ENCODE peak calls at places on chromosomes 7 and 10, in four cellular contexts. One of them, this sample, is unnamed.

GRCh38 chr7:88357295-88357694 is 50.6 kb upstream of the STEAP4 start:
- DNase-seq in lung: peak; percentile 71
- DNase-seq in tibial artery: no peak
- DNase-seq in sigmoid colon: no peak
- DNase-seq in this sample: no peak

GRCh38 chr10:30057421-30057841 is 2.0 kb downstream of the JCAD start:
- DNase-seq in tibial artery: no peak
- DNase-seq in sigmoid colon: no peak
- DNase-seq in lung: no peak
- DNase-seq in this sample: no peak

GRCh38 chr7:3109516-3109915 is 65.8 kb upstream of the CARD11 start:
- DNase-seq in lung: no peak
- DNase-seq in sigmoid colon: no peak
- DNase-seq in tibial artery: no peak
- DNase-seq in this sample: peak; percentile 5

GRCh38 chr7:105304040-105304895 is 84.5 kb downstream of the SRPK2 start:
- DNase-seq in lung: no peak
- DNase-seq in tibial artery: no peak
- DNase-seq in sigmoid colon: no peak
- DNase-seq in this sample: no peak

GRCh38 chr7:155973451-155973997 is 161.3 kb upstream of the SHH start:
- DNase-seq in lung: no peak
- DNase-seq in sigmoid colon: peak; percentile 21
- DNase-seq in tibial artery: no peak
- DNase-seq in this sample: peak; percentile 47

GRCh38 chr10:75969031-75969430 is 537.6 kb downstream of the LRMDA start:
- DNase-seq in sigmoid colon: no peak
- DNase-seq in lung: no peak
- DNase-seq in tibial artery: no peak
- DNase-seq in this sample: no peak

GRCh38 chr7:148204639-148205292 is 385.8 kb upstream of the C7orf33 start:
- DNase-seq in sigmoid colon: no peak
- DNase-seq in lung: peak; percentile 53
- DNase-seq in tibial artery: no peak
- DNase-seq in this sample: no peak

GRCh38 chr10:116044722-116045374 is 228.2 kb downstream of the GFRA1 start:
- DNase-seq in tibial artery: peak; percentile 73
- DNase-seq in sigmoid colon: no peak
- DNase-seq in lung: no peak
- DNase-seq in this sample: no peak

GRCh38 chr7:101108330-101108857 is 18.5 kb upstream of the SERPINE1 start:
- DNase-seq in tibial artery: peak; percentile 81
- DNase-seq in sigmoid colon: no peak
- DNase-seq in lung: peak; percentile 39
- DNase-seq in this sample: no peak

GRCh38 chr10:95755511-95756004 is 405 bp upstream of the ENTPD1 start:
- DNase-seq in tibial artery: peak; percentile 80
- DNase-seq in lung: peak; percentile 52
- DNase-seq in sigmoid colon: peak; percentile 78
- DNase-seq in this sample: no peak

GRCh38 chr10:66535418-66535817 is 390.4 kb upstream of the LRRTM3 start:
- DNase-seq in lung: no peak
- DNase-seq in tibial artery: no peak
- DNase-seq in sigmoid colon: no peak
- DNase-seq in this sample: no peak

GRCh38 chr10:127887497-127888415 is 5.0 kb downstream of the CLRN3 start:
- DNase-seq in sigmoid colon: no peak
- DNase-seq in lung: peak; percentile 26
- DNase-seq in tibial artery: no peak
- DNase-seq in this sample: no peak

GRCh38 chr10:33237736-33238624 is 96.5 kb downstream of the NRP1 start:
- DNase-seq in sigmoid colon: no peak
- DNase-seq in tibial artery: no peak
- DNase-seq in lung: no peak
- DNase-seq in this sample: peak; percentile 77

GRCh38 chr10:43399911-43400310 is 9.1 kb downstream of the HNRNPF start:
- DNase-seq in sigmoid colon: peak; percentile 19
- DNase-seq in lung: no peak
- DNase-seq in tibial artery: no peak
- DNase-seq in this sample: no peak

GRCh38 chr10:132787253-132788179 is 1.6 kb upstream of the NKX6-2 start:
- DNase-seq in sigmoid colon: no peak
- DNase-seq in tibial artery: no peak
- DNase-seq in lung: no peak
- DNase-seq in this sample: no peak

GRCh38 chr10:82358486-82359097 is 483.6 kb downstream of the NRG3 start:
- DNase-seq in tibial artery: no peak
- DNase-seq in lung: no peak
- DNase-seq in sigmoid colon: no peak
- DNase-seq in this sample: no peak

GRCh38 chr10:21502371-21502765 is 23.1 kb downstream of the SKIDA1 start:
- DNase-seq in tibial artery: no peak
- DNase-seq in sigmoid colon: no peak
- DNase-seq in lung: no peak
- DNase-seq in this sample: no peak

GRCh38 chr10:34528320-34528719 is 286.8 kb downstream of the PARD3 start:
- DNase-seq in lung: peak; percentile 49
- DNase-seq in tibial artery: no peak
- DNase-seq in sigmoid colon: no peak
- DNase-seq in this sample: peak; percentile 78

GRCh38 chr10:122642726-122643605 is 56.7 kb downstream of the C10orf120 start:
- DNase-seq in lung: no peak
- DNase-seq in sigmoid colon: peak; percentile 43
- DNase-seq in tibial artery: peak; percentile 51
- DNase-seq in this sample: no peak

GRCh38 chr7:3244241-3244814 is 56.7 kb upstream of the SDK1 start:
- DNase-seq in sigmoid colon: no peak
- DNase-seq in tibial artery: no peak
- DNase-seq in lung: no peak
- DNase-seq in this sample: no peak

GRCh38 chr7:138661236-138661635 is 39.9 kb downstream of the SVOPL start:
- DNase-seq in lung: no peak
- DNase-seq in tibial artery: no peak
- DNase-seq in sigmoid colon: no peak
- DNase-seq in this sample: no peak

GRCh38 chr7:1329261-1329660 is 96.6 kb downstream of the UNCX start:
- DNase-seq in sigmoid colon: no peak
- DNase-seq in tibial artery: no peak
- DNase-seq in lung: no peak
- DNase-seq in this sample: peak; percentile 40

GRCh38 chr7:52088008-52088787 is 771.6 kb upstream of the COBL start:
- DNase-seq in tibial artery: no peak
- DNase-seq in sigmoid colon: no peak
- DNase-seq in lung: no peak
- DNase-seq in this sample: no peak

GRCh38 chr10:73889014-73889413 is 14.7 kb upstream of the CAMK2G start:
- DNase-seq in sigmoid colon: peak; percentile 77
- DNase-seq in lung: no peak
- DNase-seq in tibial artery: peak; percentile 93
- DNase-seq in this sample: peak; percentile 94

GRCh38 chr10:36721851-36722250 is 403.5 kb upstream of the ANKRD30A start:
- DNase-seq in lung: no peak
- DNase-seq in sigmoid colon: no peak
- DNase-seq in tibial artery: no peak
- DNase-seq in this sample: no peak

GRCh38 chr7:91089382-91089963 is 174.8 kb upstream of the FZD1 start:
- DNase-seq in lung: no peak
- DNase-seq in tibial artery: no peak
- DNase-seq in sigmoid colon: no peak
- DNase-seq in this sample: no peak

GRCh38 chr7:20191044-20191867 is 25.9 kb downstream of the MACC1 start:
- DNase-seq in tibial artery: no peak
- DNase-seq in sigmoid colon: no peak
- DNase-seq in lung: no peak
- DNase-seq in this sample: no peak

GRCh38 chr7:141660259-141660658 is 41.7 kb downstream of the DENND11 start:
- DNase-seq in sigmoid colon: no peak
- DNase-seq in tibial artery: peak; percentile 55
- DNase-seq in lung: no peak
- DNase-seq in this sample: no peak

GRCh38 chr7:149284343-149284742 is 22.3 kb downstream of the ZNF783 start:
- DNase-seq in tibial artery: no peak
- DNase-seq in sigmoid colon: no peak
- DNase-seq in lung: no peak
- DNase-seq in this sample: no peak

GRCh38 chr10:37269554-37270256 is 144.3 kb downstream of the ANKRD30A start:
- DNase-seq in lung: peak; percentile 41
- DNase-seq in tibial artery: no peak
- DNase-seq in sigmoid colon: no peak
- DNase-seq in this sample: no peak

GRCh38 chr10:68628576-68629127 is 68.5 kb downstream of the TET1 start:
- DNase-seq in lung: no peak
- DNase-seq in tibial artery: no peak
- DNase-seq in sigmoid colon: no peak
- DNase-seq in this sample: no peak

GRCh38 chr7:43443380-43443779 is 139.5 kb upstream of the STK17A start:
- DNase-seq in sigmoid colon: no peak
- DNase-seq in tibial artery: no peak
- DNase-seq in lung: no peak
- DNase-seq in this sample: no peak

GRCh38 chr7:80918406-80918805 is 445 bp downstream of the SEMA3C start:
- DNase-seq in lung: no peak
- DNase-seq in tibial artery: no peak
- DNase-seq in sigmoid colon: no peak
- DNase-seq in this sample: no peak

GRCh38 chr7:39130740-39131538 is 153.2 kb downstream of the POU6F2 start:
- DNase-seq in lung: peak; percentile 40
- DNase-seq in tibial artery: no peak
- DNase-seq in sigmoid colon: no peak
- DNase-seq in this sample: no peak

GRCh38 chr7:117085769-117086463 is 132.6 kb downstream of the ST7 start:
- DNase-seq in tibial artery: no peak
- DNase-seq in lung: no peak
- DNase-seq in sigmoid colon: no peak
- DNase-seq in this sample: no peak

GRCh38 chr7:128963327-128963757 is 25.6 kb downstream of the IRF5 start:
- DNase-seq in tibial artery: no peak
- DNase-seq in sigmoid colon: no peak
- DNase-seq in lung: no peak
- DNase-seq in this sample: no peak

GRCh38 chr10:30694492-30695228 is 65.1 kb upstream of the LYZL2 start:
- DNase-seq in sigmoid colon: no peak
- DNase-seq in tibial artery: no peak
- DNase-seq in lung: no peak
- DNase-seq in this sample: no peak

GRCh38 chr10:98407017-98407743 is 7.8 kb downstream of the PYROXD2 start:
- DNase-seq in sigmoid colon: no peak
- DNase-seq in tibial artery: no peak
- DNase-seq in lung: no peak
- DNase-seq in this sample: no peak

GRCh38 chr10:26528715-26529393 is 90.7 kb downstream of the APBB1IP start:
- DNase-seq in sigmoid colon: no peak
- DNase-seq in lung: no peak
- DNase-seq in tibial artery: no peak
- DNase-seq in this sample: no peak

DNA sequence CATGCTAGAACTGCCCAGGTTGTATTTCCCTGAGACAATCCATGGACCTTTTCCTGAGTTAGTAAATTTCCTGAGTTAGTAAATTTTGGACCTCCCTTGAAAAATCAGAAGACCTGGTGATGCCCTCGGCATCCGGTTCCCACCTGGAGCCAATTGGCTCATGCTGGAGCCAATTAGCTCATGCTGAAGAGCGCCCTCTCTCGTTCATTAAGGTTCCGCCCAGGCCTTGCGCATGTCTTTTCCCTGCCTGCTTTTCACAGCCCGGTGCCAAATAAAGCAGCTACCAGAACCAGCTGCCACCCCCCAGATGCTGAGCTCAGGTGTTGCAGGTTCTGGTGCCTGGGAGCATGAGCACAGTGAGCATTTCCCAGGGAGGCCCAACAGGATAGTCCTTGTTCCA is 96.2 kb downstream of the APBB1IP start:
- DNase-seq in sigmoid colon: no peak
- DNase-seq in lung: no peak
- DNase-seq in tibial artery: no peak
- DNase-seq in this sample: no peak
- TF ChIP-seq CTCF in sigmoid colon: no peak
- TF ChIP-seq CTCF in lung: no peak
- TF ChIP-seq CTCF in tibial artery: no peak
- TF ChIP-seq CTCF in this sample: no peak

DNA sequence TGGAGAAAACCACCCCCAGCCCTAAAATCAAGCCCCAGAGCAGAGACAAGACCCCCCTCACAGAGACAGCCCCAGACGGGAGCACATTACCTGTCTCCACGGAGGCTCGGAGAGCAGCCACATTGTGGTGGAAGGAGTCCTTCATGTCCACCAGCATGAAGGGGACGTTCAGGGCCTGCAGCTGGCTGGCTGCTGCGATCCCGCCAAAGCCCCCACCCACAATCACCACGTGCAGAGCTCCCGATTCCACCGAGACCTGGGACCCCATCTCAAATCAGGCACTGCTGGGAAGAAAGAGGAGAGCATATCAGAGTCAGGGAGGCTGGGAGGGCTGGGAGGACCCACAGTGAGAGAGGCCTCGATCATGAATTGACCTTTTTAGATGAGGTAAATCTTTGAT is 8.8 kb downstream of the AIFM2 start:
- DNase-seq in sigmoid colon: no peak
- DNase-seq in lung: no peak
- DNase-seq in tibial artery: no peak
- DNase-seq in this sample: no peak
- H3K36me3 ChIP-seq in sigmoid colon: peaks cover 24% of the 10 kb centered on the region
- H3K36me3 ChIP-seq in lung: peaks cover 22% of the 10 kb centered on the region
- H3K36me3 ChIP-seq in tibial artery: peaks cover 51% of the 10 kb centered on the region
- H3K36me3 ChIP-seq in this sample: peaks cover under 1% of the 10 kb centered on the region

GRCh38 chr10:4154317-4154716 is 369.3 kb upstream of the KLF6 start:
- DNase-seq in sigmoid colon: no peak
- DNase-seq in tibial artery: no peak
- DNase-seq in lung: no peak
- DNase-seq in this sample: no peak

GRCh38 chr10:4150676-4151075 is 365.7 kb upstream of the KLF6 start:
- DNase-seq in lung: no peak
- DNase-seq in tibial artery: no peak
- DNase-seq in sigmoid colon: no peak
- DNase-seq in this sample: no peak

GRCh38 chr10:4147214-4147613 is 362.2 kb upstream of the KLF6 start:
- DNase-seq in tibial artery: no peak
- DNase-seq in sigmoid colon: no peak
- DNase-seq in lung: no peak
- DNase-seq in this sample: no peak

DNA sequence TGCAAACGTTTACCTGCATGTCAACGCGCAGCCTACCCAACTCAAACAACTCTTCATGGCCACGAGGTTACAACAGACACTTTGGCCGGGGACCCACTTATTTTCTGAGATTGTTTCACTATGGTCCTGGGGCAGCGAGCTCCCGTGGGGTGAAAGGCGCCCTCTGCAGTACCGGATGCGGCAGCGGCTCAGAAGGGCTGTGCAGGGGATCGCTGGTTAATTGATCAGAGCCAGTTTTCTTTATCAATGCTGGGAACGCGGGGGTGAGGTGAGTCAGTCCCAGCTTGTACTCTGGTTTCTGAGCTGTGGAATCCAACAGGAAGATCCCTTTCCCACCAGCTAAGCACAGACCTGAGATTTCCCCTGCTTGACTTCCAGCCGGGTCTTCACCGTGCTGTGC is 366.5 kb upstream of the KLF6 start:
- DNase-seq in tibial artery: no peak
- DNase-seq in lung: no peak
- DNase-seq in sigmoid colon: no peak
- DNase-seq in this sample: no peak
- TF ChIP-seq CTCF in tibial artery: no peak
- TF ChIP-seq CTCF in lung: no peak
- TF ChIP-seq CTCF in sigmoid colon: no peak
- TF ChIP-seq CTCF in this sample: no peak

GRCh38 chr10:99894613-99895012 is 112.2 kb downstream of the ABCC2 start:
- DNase-seq in lung: no peak
- DNase-seq in sigmoid colon: no peak
- DNase-seq in tibial artery: no peak
- DNase-seq in this sample: no peak
- H3K36me3 ChIP-seq in lung: peaks cover 26% of the 10 kb centered on the region
- H3K36me3 ChIP-seq in sigmoid colon: peaks cover 62% of the 10 kb centered on the region
- H3K36me3 ChIP-seq in tibial artery: peaks cover 84% of the 10 kb centered on the region
- H3K36me3 ChIP-seq in this sample: peaks cover 85% of the 10 kb centered on the region

This sample was measured in RWPE2.